ENCODE peak calls at places on chromosomes 3 and 15, in four cellular contexts. W is K562, M is GM12878, Q is HL-60. N is an unnamed sample.

GRCh38 chr3:133367431-133367830 is 32.4 kb upstream of the BFSP2 start:
- DNase-seq in Q (no peak), W (no peak), M (no peak), N (no peak)

GRCh38 chr3:154779571-154779970 is 300.5 kb upstream of the MME start:
- DNase-seq in Q (no peak), W (no peak), M (no peak), N (no peak)

GRCh38 chr15:68228143-68228970 is 1.2 kb downstream of the CLN6 start:
- DNase-seq in M (no peak), W (peak; percentile 50), Q (peak; percentile 64), N (no peak)

GRCh38 chr3:169857811-169858210 is 11.9 kb downstream of the LRRC31 start:
- DNase-seq in Q (no peak), W (no peak), M (no peak), N (no peak)

GRCh38 chr3:101865751-101866509 is 16.6 kb downstream of the NFKBIZ start:
- DNase-seq in Q (no peak), W (peak; percentile 8), M (no peak), N (peak; percentile 30)

GRCh38 chr3:179825527-179826246 is 172.8 kb downstream of the USP13 start:
- DNase-seq in M (no peak), W (no peak), Q (no peak), N (no peak)

GRCh38 chr3:62546266-62546665 is 172.9 kb upstream of the FEZF2 start:
- DNase-seq in M (no peak), Q (no peak), W (no peak), N (no peak)

GRCh38 chr3:189513281-189514151 is 117.7 kb upstream of the TP63 start:
- DNase-seq in M (no peak), W (no peak), Q (no peak), N (no peak)

GRCh38 chr15:68371160-68371559 is 60.8 kb downstream of the ITGA11 start:
- DNase-seq in W (no peak), Q (no peak), M (no peak), N (no peak)

GRCh38 chr3:10320320-10320677 is 613 bp downstream of the SEC13 start:
- DNase-seq in M (no peak), Q (no peak), W (no peak), N (no peak)

GRCh38 chr15:62394079-62394478 is 229.0 kb upstream of the C2CD4B start:
- DNase-seq in M (no peak), W (no peak), Q (no peak), N (no peak)

GRCh38 chr3:66396161-66396760 is 104.6 kb downstream of the LRIG1 start:
- DNase-seq in Q (no peak), M (no peak), W (no peak), N (no peak)

GRCh38 chr3:133894334-133895207 is 1.1 kb downstream of the RAB6B start:
- DNase-seq in Q (no peak), M (no peak), W (peak; percentile 50), N (no peak)

GRCh38 chr3:4820296-4821121 is 158.7 kb upstream of the BHLHE40 start:
- DNase-seq in W (no peak), Q (no peak), M (no peak), N (no peak)

GRCh38 chr15:85943825-85944224 is 135.8 kb upstream of the AGBL1 start:
- DNase-seq in W (no peak), M (no peak), Q (no peak), N (no peak)

GRCh38 chr3:145015243-145015642 is 1043.6 kb downstream of the DIPK2A start:
- DNase-seq in W (no peak), Q (no peak), M (no peak), N (no peak)

GRCh38 chr3:175224051-175224450 is 364.9 kb downstream of the NAALADL2 start:
- DNase-seq in Q (no peak), W (no peak), M (no peak), N (no peak)

GRCh38 chr15:76341366-76342045 is 4.9 kb downstream of the ISL2 start:
- DNase-seq in Q (no peak), M (no peak), W (no peak), N (no peak)

GRCh38 chr3:197181751-197182150 is 116.7 kb downstream of the DLG1 start:
- DNase-seq in W (no peak), M (no peak), Q (peak; percentile 78), N (no peak)

GRCh38 chr15:97688177-97688576 is 272.3 kb upstream of the ARRDC4 start:
- DNase-seq in W (no peak), Q (no peak), M (no peak), N (no peak)

GRCh38 chr3:5071061-5071460 is 51.0 kb upstream of the ARL8B start:
- DNase-seq in W (no peak), Q (peak; percentile 51), M (no peak), N (no peak)

GRCh38 chr3:23405081-23405480 is 202.0 kb downstream of the UBE2E2 start:
- DNase-seq in W (no peak), Q (no peak), M (no peak), N (no peak)

GRCh38 chr3:100653731-100654309 is 44.4 kb downstream of the ADGRG7 start:
- DNase-seq in Q (no peak), W (peak; percentile 44), M (no peak), N (no peak)

GRCh38 chr3:141895731-141896130 is 19.3 kb downstream of the ATP1B3 start:
- DNase-seq in Q (no peak), M (no peak), W (no peak), N (no peak)

GRCh38 chr3:141900343-141900742 is 23.9 kb downstream of the ATP1B3 start:
- DNase-seq in Q (no peak), W (no peak), M (no peak), N (no peak)

GRCh38 chr3:141894524-141895176 is 18.2 kb downstream of the ATP1B3 start:
- DNase-seq in M (no peak), W (no peak), Q (peak; percentile 43), N (no peak)
- TF ChIP-seq SPI1 in M (no peak), W (no peak), Q (no peak), N (no peak)

DNA sequence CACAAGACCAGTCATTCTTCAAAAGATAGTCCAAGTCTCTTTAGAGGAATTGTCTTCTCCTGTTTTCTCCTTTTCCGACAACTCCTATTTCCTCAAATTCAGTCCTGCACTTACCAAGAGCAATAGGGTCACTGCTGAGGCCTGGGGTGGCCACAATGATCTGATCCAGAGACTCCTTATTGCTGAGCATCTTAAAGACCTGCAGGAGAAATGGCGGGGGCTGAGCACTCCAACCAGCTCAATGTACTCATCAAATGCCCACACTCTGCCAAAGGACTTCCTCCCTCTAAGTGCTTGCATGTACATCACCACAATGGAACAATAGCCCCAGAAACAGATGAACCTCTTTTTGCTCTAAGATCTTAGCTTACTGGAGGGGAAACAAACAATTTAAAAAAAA is 9.6 kb downstream of the UBL7 start:
- DNase-seq in M (no peak), Q (no peak), W (no peak), N (no peak)
- TF ChIP-seq SPI1 in M (no peak), Q (no peak), W (no peak), N (no peak)

GRCh38 chr3:50194128-50194902 is 2.9 kb downstream of the GNAT1 start:
- DNase-seq in W (peak; percentile 81), Q (peak; percentile 62), M (no peak), N (peak; percentile 82)
- TF ChIP-seq SPI1 in W (no peak), Q (no peak), M (no peak), N (no peak)

GRCh38 chr3:71601811-71602210 is 18.3 kb upstream of the FOXP1 start:
- DNase-seq in Q (no peak), W (no peak), M (no peak), N (no peak)
- TF ChIP-seq SPI1 in Q (no peak), W (no peak), M (no peak), N (no peak)

DNA sequence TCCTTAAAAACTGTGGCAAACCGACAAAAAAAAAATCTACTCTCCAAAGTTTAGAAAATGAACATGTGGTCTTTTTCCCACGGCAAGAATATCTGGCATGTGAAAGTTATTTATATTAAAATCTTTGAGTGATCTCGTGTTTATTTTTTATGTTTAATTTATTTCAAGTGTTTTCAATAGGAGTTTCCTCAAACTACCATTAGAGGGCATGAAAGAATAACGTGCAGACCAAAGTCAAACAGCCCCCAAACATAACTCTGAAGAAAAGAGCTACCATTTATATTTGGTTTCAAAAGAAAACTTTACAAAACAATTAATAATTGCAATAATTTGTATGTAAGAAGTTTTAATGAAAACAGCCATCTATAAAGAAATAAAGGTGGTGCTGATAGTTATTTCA is 286.3 kb downstream of the ZIC4 start:
- DNase-seq in Q (no peak), M (no peak), W (no peak), N (no peak)
- TF ChIP-seq SPI1 in Q (no peak), M (no peak), W (no peak), N (no peak)

N was measured in GM12891.